ENCODE peak calls at places on chromosome 21, in eight cellular contexts. One of them, this sample, is unnamed.

GRCh38 chr21:42453301-42454220 is 42.5 kb downstream of the RSPH1 start:
- DNase-seq in breast epithelium: no peak
- DNase-seq in AG09319: no peak
- DNase-seq in brain microvascular endothelial cell: no peak
- DNase-seq in upper lobe of right lung: no peak
- DNase-seq in activated B cell treated with CpG ODN at 0.5 μM for 24 hours: no peak
- DNase-seq in thyroid gland: peak
- DNase-seq in fibroblast of pulmonary artery: no peak
- DNase-seq in this sample: no peak

GRCh38 chr21:33940164-33940563 is 24.6 kb upstream of the ATP5PO start:
- DNase-seq in AG09319: no peak
- DNase-seq in upper lobe of right lung: no peak
- DNase-seq in thyroid gland: no peak
- DNase-seq in activated B cell treated with CpG ODN at 0.5 μM for 24 hours: no peak
- DNase-seq in fibroblast of pulmonary artery: peak
- DNase-seq in brain microvascular endothelial cell: peak
- DNase-seq in breast epithelium: no peak
- DNase-seq in this sample: no peak

GRCh38 chr21:42424848-42425602 is 21.3 kb downstream of the UBASH3A start:
- DNase-seq in breast epithelium: no peak
- DNase-seq in brain microvascular endothelial cell: no peak
- DNase-seq in fibroblast of pulmonary artery: no peak
- DNase-seq in activated B cell treated with CpG ODN at 0.5 μM for 24 hours: no peak
- DNase-seq in thyroid gland: no peak
- DNase-seq in upper lobe of right lung: no peak
- DNase-seq in AG09319: no peak
- DNase-seq in this sample: no peak

GRCh38 chr21:45496968-45497845 is 45.0 kb downstream of the SLC19A1 start:
- DNase-seq in AG09319: no peak
- DNase-seq in upper lobe of right lung: peak
- DNase-seq in activated B cell treated with CpG ODN at 0.5 μM for 24 hours: no peak
- DNase-seq in thyroid gland: no peak
- DNase-seq in fibroblast of pulmonary artery: no peak
- DNase-seq in brain microvascular endothelial cell: no peak
- DNase-seq in breast epithelium: no peak
- DNase-seq in this sample: no peak

GRCh38 chr21:45886610-45887026 is 95.0 kb upstream of the COL6A1 start:
- DNase-seq in brain microvascular endothelial cell: no peak
- DNase-seq in activated B cell treated with CpG ODN at 0.5 μM for 24 hours: no peak
- DNase-seq in fibroblast of pulmonary artery: no peak
- DNase-seq in upper lobe of right lung: no peak
- DNase-seq in breast epithelium: no peak
- DNase-seq in AG09319: no peak
- DNase-seq in thyroid gland: no peak
- DNase-seq in this sample: no peak

GRCh38 chr21:42063578-42064521 is 7.3 kb upstream of the UMODL1 start:
- DNase-seq in fibroblast of pulmonary artery: no peak
- DNase-seq in brain microvascular endothelial cell: no peak
- DNase-seq in upper lobe of right lung: no peak
- DNase-seq in thyroid gland: peak
- DNase-seq in activated B cell treated with CpG ODN at 0.5 μM for 24 hours: peak
- DNase-seq in breast epithelium: no peak
- DNase-seq in AG09319: no peak
- DNase-seq in this sample: no peak

GRCh38 chr21:23223882-23224281 is 2225.7 kb downstream of the NCAM2 start:
- DNase-seq in breast epithelium: no peak
- DNase-seq in upper lobe of right lung: no peak
- DNase-seq in activated B cell treated with CpG ODN at 0.5 μM for 24 hours: no peak
- DNase-seq in AG09319: no peak
- DNase-seq in brain microvascular endothelial cell: no peak
- DNase-seq in fibroblast of pulmonary artery: no peak
- DNase-seq in thyroid gland: no peak
- DNase-seq in this sample: no peak

GRCh38 chr21:46111193-46111571 is 13.3 kb downstream of the COL6A2 start:
- DNase-seq in thyroid gland: no peak
- DNase-seq in upper lobe of right lung: peak
- DNase-seq in AG09319: no peak
- DNase-seq in fibroblast of pulmonary artery: no peak
- DNase-seq in breast epithelium: peak
- DNase-seq in brain microvascular endothelial cell: no peak
- DNase-seq in activated B cell treated with CpG ODN at 0.5 μM for 24 hours: peak
- DNase-seq in this sample: peak

GRCh38 chr21:29441651-29442050 is 142.9 kb downstream of the BACH1 start:
- DNase-seq in AG09319: no peak
- DNase-seq in fibroblast of pulmonary artery: no peak
- DNase-seq in breast epithelium: no peak
- DNase-seq in brain microvascular endothelial cell: no peak
- DNase-seq in upper lobe of right lung: no peak
- DNase-seq in thyroid gland: no peak
- DNase-seq in activated B cell treated with CpG ODN at 0.5 μM for 24 hours: no peak
- DNase-seq in this sample: no peak

GRCh38 chr21:33228455-33228854 is 1.3 kb upstream of the IFNAR2 start:
- DNase-seq in breast epithelium: no peak
- DNase-seq in fibroblast of pulmonary artery: no peak
- DNase-seq in AG09319: no peak
- DNase-seq in brain microvascular endothelial cell: no peak
- DNase-seq in thyroid gland: no peak
- DNase-seq in activated B cell treated with CpG ODN at 0.5 μM for 24 hours: no peak
- DNase-seq in upper lobe of right lung: no peak
- DNase-seq in this sample: no peak

GRCh38 chr21:28338906-28339305 is 653.8 kb downstream of the LTN1 start:
- DNase-seq in fibroblast of pulmonary artery: peak
- DNase-seq in breast epithelium: no peak
- DNase-seq in thyroid gland: no peak
- DNase-seq in upper lobe of right lung: no peak
- DNase-seq in brain microvascular endothelial cell: no peak
- DNase-seq in activated B cell treated with CpG ODN at 0.5 μM for 24 hours: no peak
- DNase-seq in AG09319: no peak
- DNase-seq in this sample: no peak

GRCh38 chr21:33441489-33442477 is 38.0 kb downstream of the TMEM50B start:
- DNase-seq in activated B cell treated with CpG ODN at 0.5 μM for 24 hours: peak
- DNase-seq in breast epithelium: no peak
- DNase-seq in AG09319: no peak
- DNase-seq in brain microvascular endothelial cell: peak
- DNase-seq in fibroblast of pulmonary artery: peak
- DNase-seq in upper lobe of right lung: no peak
- DNase-seq in thyroid gland: peak
- DNase-seq in this sample: no peak

GRCh38 chr21:42209801-42210479 is 9.0 kb upstream of the ABCG1 start:
- DNase-seq in breast epithelium: no peak
- DNase-seq in upper lobe of right lung: no peak
- DNase-seq in activated B cell treated with CpG ODN at 0.5 μM for 24 hours: no peak
- DNase-seq in fibroblast of pulmonary artery: peak
- DNase-seq in AG09319: no peak
- DNase-seq in brain microvascular endothelial cell: no peak
- DNase-seq in thyroid gland: no peak
- DNase-seq in this sample: no peak

GRCh38 chr21:35340273-35340672 is 291.2 kb upstream of the RUNX1 start:
- DNase-seq in upper lobe of right lung: no peak
- DNase-seq in brain microvascular endothelial cell: no peak
- DNase-seq in activated B cell treated with CpG ODN at 0.5 μM for 24 hours: no peak
- DNase-seq in thyroid gland: no peak
- DNase-seq in fibroblast of pulmonary artery: no peak
- DNase-seq in breast epithelium: no peak
- DNase-seq in AG09319: no peak
- DNase-seq in this sample: no peak
- TF ChIP-seq CTCF in upper lobe of right lung: no peak
- TF ChIP-seq CTCF in brain microvascular endothelial cell: no peak
- TF ChIP-seq CTCF in activated B cell treated with CpG ODN at 0.5 μM for 24 hours: no peak
- TF ChIP-seq CTCF in thyroid gland: no peak
- TF ChIP-seq CTCF in fibroblast of pulmonary artery: no peak
- TF ChIP-seq CTCF in breast epithelium: no peak
- TF ChIP-seq CTCF in AG09319: no peak
- TF ChIP-seq CTCF in this sample: no peak

DNA sequence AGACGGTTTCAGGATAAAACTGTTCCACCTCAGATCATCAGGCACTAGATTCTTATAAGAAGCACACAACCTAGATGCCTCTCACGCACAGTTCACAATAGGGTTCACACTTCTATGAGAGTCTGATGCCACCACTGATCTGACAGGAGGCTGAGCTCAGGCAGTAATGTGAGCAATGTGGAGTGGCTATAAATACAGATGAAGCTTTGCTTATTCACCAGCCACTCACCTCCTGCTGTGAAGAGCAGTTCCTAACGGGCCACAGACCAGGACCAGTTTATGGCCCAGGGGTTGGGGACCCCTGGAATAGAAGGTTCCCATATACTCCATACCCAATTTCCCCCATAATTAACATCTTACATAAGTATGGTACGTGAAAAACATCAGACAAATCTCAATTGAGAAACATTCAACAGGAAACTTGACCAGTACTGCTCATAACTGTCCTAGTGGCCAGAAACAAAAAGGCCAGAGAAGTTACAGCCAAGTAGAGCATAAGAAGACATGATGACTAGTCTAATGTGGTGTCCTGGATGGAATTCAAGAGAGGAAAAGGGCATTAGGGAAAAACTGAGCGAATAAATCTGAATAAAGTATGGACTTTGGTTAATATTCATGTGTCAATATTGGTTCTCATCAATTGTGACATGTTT is 24.7 kb upstream of the IGSF5 start:
- DNase-seq in thyroid gland: no peak
- DNase-seq in AG09319: no peak
- DNase-seq in fibroblast of pulmonary artery: no peak
- DNase-seq in activated B cell treated with CpG ODN at 0.5 μM for 24 hours: no peak
- DNase-seq in brain microvascular endothelial cell: no peak
- DNase-seq in upper lobe of right lung: no peak
- DNase-seq in breast epithelium: no peak
- DNase-seq in this sample: no peak
- TF ChIP-seq CTCF in thyroid gland: no peak
- TF ChIP-seq CTCF in AG09319: no peak
- TF ChIP-seq CTCF in fibroblast of pulmonary artery: no peak
- TF ChIP-seq CTCF in activated B cell treated with CpG ODN at 0.5 μM for 24 hours: no peak
- TF ChIP-seq CTCF in brain microvascular endothelial cell: peak
- TF ChIP-seq CTCF in upper lobe of right lung: no peak
- TF ChIP-seq CTCF in breast epithelium: no peak
- TF ChIP-seq CTCF in this sample: no peak

GRCh38 chr21:25887646-25888321 is 153.0 kb downstream of the GABPA start:
- DNase-seq in upper lobe of right lung: no peak
- DNase-seq in activated B cell treated with CpG ODN at 0.5 μM for 24 hours: no peak
- DNase-seq in thyroid gland: no peak
- DNase-seq in AG09319: no peak
- DNase-seq in breast epithelium: no peak
- DNase-seq in brain microvascular endothelial cell: no peak
- DNase-seq in fibroblast of pulmonary artery: no peak
- DNase-seq in this sample: no peak

GRCh38 chr21:25885405-25885804 is 150.6 kb downstream of the GABPA start:
- DNase-seq in breast epithelium: no peak
- DNase-seq in brain microvascular endothelial cell: no peak
- DNase-seq in activated B cell treated with CpG ODN at 0.5 μM for 24 hours: no peak
- DNase-seq in fibroblast of pulmonary artery: peak
- DNase-seq in AG09319: no peak
- DNase-seq in thyroid gland: no peak
- DNase-seq in upper lobe of right lung: no peak
- DNase-seq in this sample: no peak

GRCh38 chr21:25885880-25886279 is 151.1 kb downstream of the GABPA start:
- DNase-seq in upper lobe of right lung: no peak
- DNase-seq in thyroid gland: no peak
- DNase-seq in breast epithelium: no peak
- DNase-seq in fibroblast of pulmonary artery: peak
- DNase-seq in AG09319: no peak
- DNase-seq in brain microvascular endothelial cell: no peak
- DNase-seq in activated B cell treated with CpG ODN at 0.5 μM for 24 hours: no peak
- DNase-seq in this sample: no peak

GRCh38 chr21:25888711-25889110 is 153.9 kb downstream of the GABPA start:
- DNase-seq in thyroid gland: no peak
- DNase-seq in breast epithelium: no peak
- DNase-seq in upper lobe of right lung: no peak
- DNase-seq in brain microvascular endothelial cell: no peak
- DNase-seq in AG09319: no peak
- DNase-seq in activated B cell treated with CpG ODN at 0.5 μM for 24 hours: no peak
- DNase-seq in fibroblast of pulmonary artery: no peak
- DNase-seq in this sample: no peak

DNA sequence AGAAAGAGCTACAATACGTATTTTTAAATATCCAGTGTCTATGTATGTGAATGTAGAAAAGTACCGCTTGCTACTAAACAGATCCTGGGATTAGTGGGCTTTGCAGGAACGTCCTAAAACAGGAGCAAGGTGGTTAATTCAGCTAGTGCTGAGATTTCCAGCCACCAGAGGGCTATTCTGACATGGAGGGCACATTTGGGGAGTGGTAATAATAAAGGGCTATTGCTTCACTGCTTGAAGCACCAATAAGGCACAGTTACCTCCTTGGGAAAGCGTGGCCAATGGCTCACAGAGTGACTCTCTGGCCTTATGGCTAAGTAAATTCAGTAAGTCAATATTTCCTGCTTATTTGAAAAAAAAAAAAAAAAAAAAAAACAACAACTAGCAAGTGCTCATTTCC is 152.4 kb downstream of the GABPA start:
- DNase-seq in activated B cell treated with CpG ODN at 0.5 μM for 24 hours: no peak
- DNase-seq in AG09319: no peak
- DNase-seq in thyroid gland: no peak
- DNase-seq in fibroblast of pulmonary artery: no peak
- DNase-seq in breast epithelium: no peak
- DNase-seq in brain microvascular endothelial cell: no peak
- DNase-seq in upper lobe of right lung: no peak
- DNase-seq in this sample: no peak
- TF ChIP-seq CTCF in activated B cell treated with CpG ODN at 0.5 μM for 24 hours: no peak
- TF ChIP-seq CTCF in AG09319: no peak
- TF ChIP-seq CTCF in thyroid gland: no peak
- TF ChIP-seq CTCF in fibroblast of pulmonary artery: peak
- TF ChIP-seq CTCF in breast epithelium: no peak
- TF ChIP-seq CTCF in brain microvascular endothelial cell: peak
- TF ChIP-seq CTCF in upper lobe of right lung: peak
- TF ChIP-seq CTCF in this sample: no peak

GRCh38 chr21:26840912-26841311 is 4.3 kb downstream of the ADAMTS1 start:
- DNase-seq in thyroid gland: no peak
- DNase-seq in brain microvascular endothelial cell: peak
- DNase-seq in breast epithelium: no peak
- DNase-seq in activated B cell treated with CpG ODN at 0.5 μM for 24 hours: no peak
- DNase-seq in fibroblast of pulmonary artery: peak
- DNase-seq in AG09319: no peak
- DNase-seq in upper lobe of right lung: no peak
- DNase-seq in this sample: peak
- TF ChIP-seq CTCF in thyroid gland: no peak
- TF ChIP-seq CTCF in brain microvascular endothelial cell: peak
- TF ChIP-seq CTCF in breast epithelium: no peak
- TF ChIP-seq CTCF in activated B cell treated with CpG ODN at 0.5 μM for 24 hours: no peak
- TF ChIP-seq CTCF in fibroblast of pulmonary artery: no peak
- TF ChIP-seq CTCF in AG09319: peak
- TF ChIP-seq CTCF in upper lobe of right lung: no peak
- TF ChIP-seq CTCF in this sample: no peak